ENCODE peak calls at places on chromosomes 13 and 19, in eight cellular contexts. P, X, R, V, B, D, J and Y are unnamed samples.

GRCh38 chr19:52248256-52248655 is 21.1 kb upstream of the ZNF766 start:
- DNase-seq in P (peak; percentile 66), B (peak; percentile 33), J (peak; percentile 79), R (no peak), X (peak; percentile 62), V (no peak), D (peak; percentile 54), Y (peak; percentile 59)

GRCh38 chr13:89214115-89214514 is 1542.9 kb downstream of the SLITRK5 start:
- DNase-seq in P (no peak), B (no peak), R (no peak), X (no peak), J (no peak), D (no peak), V (no peak), Y (no peak)

GRCh38 chr13:33490461-33491327 is 205.1 kb upstream of the STARD13 start:
- DNase-seq in D (peak; percentile 66), J (no peak), V (no peak), R (no peak), X (peak; percentile 78), B (no peak), P (no peak), Y (no peak)

GRCh38 chr13:47521895-47522487 is 479.1 kb downstream of the SUCLA2 start:
- DNase-seq in J (no peak), R (no peak), X (no peak), B (peak; percentile 12), P (no peak), V (no peak), D (no peak), Y (no peak)

GRCh38 chr19:54297759-54298305 is 15.1 kb downstream of the LILRA5 start:
- DNase-seq in J (no peak), V (no peak), R (no peak), X (no peak), P (no peak), B (no peak), D (peak; percentile 9), Y (no peak)

GRCh38 chr13:51887441-51887840 is 25.7 kb downstream of the CCDC70 start:
- DNase-seq in J (no peak), R (no peak), D (no peak), X (no peak), B (no peak), P (no peak), V (no peak), Y (no peak)

GRCh38 chr19:50377051-50377441 is 789 bp downstream of the NR1H2 start:
- DNase-seq in J (peak; percentile 68), X (no peak), V (no peak), B (no peak), R (peak; percentile 69), D (no peak), P (peak; percentile 55), Y (peak; percentile 42)

GRCh38 chr13:46160474-46161066 is 21.4 kb downstream of the LCP1 start:
- DNase-seq in P (no peak), J (no peak), R (no peak), B (peak; percentile 54), D (peak; percentile 53), X (peak; percentile 75), V (no peak), Y (peak; percentile 54)

GRCh38 chr13:21061077-21061945 is at the start of gene LATS2:
- DNase-seq in V (peak; percentile 82), R (peak; percentile 98), P (peak; percentile 96), B (peak; percentile 94), D (peak; percentile 98), J (peak; percentile 98), X (peak; percentile 98), Y (peak; percentile 95)

GRCh38 chr13:71820699-71821098 is 46.3 kb downstream of the DACH1 start:
- DNase-seq in V (no peak), R (no peak), X (no peak), B (no peak), D (no peak), P (no peak), J (no peak), Y (no peak)

GRCh38 chr13:21310220-21310619 is 133.8 kb downstream of the MRPL57 start:
- DNase-seq in B (no peak), J (no peak), P (no peak), D (no peak), R (no peak), X (no peak), V (no peak), Y (no peak)

GRCh38 chr19:29807870-29808405 is 3.9 kb upstream of the CCNE1 start:
- DNase-seq in P (no peak), B (no peak), V (no peak), J (peak; percentile 37), D (no peak), R (no peak), X (no peak), Y (no peak)

GRCh38 chr13:98570929-98571372 is 6.0 kb downstream of the STK24 start:
- DNase-seq in R (no peak), B (no peak), P (peak; percentile 61), X (no peak), V (no peak), J (no peak), D (no peak), Y (peak; percentile 72)

GRCh38 chr13:98576215-98576945 is 527 bp downstream of the STK24 start:
- DNase-seq in B (no peak), D (peak; percentile 62), V (no peak), X (peak; percentile 39), J (peak; percentile 74), R (peak; percentile 80), P (peak; percentile 70), Y (peak; percentile 67)

GRCh38 chr13:98575009-98575866 is 1.7 kb downstream of the STK24 start:
- DNase-seq in P (no peak), D (peak; percentile 29), J (no peak), V (no peak), R (no peak), X (no peak), B (no peak), Y (no peak)

GRCh38 chr13:98575876-98576214 is 1.1 kb downstream of the STK24 start:
- DNase-seq in X (no peak), D (no peak), J (no peak), B (no peak), R (no peak), V (no peak), P (no peak), Y (no peak)

DNA sequence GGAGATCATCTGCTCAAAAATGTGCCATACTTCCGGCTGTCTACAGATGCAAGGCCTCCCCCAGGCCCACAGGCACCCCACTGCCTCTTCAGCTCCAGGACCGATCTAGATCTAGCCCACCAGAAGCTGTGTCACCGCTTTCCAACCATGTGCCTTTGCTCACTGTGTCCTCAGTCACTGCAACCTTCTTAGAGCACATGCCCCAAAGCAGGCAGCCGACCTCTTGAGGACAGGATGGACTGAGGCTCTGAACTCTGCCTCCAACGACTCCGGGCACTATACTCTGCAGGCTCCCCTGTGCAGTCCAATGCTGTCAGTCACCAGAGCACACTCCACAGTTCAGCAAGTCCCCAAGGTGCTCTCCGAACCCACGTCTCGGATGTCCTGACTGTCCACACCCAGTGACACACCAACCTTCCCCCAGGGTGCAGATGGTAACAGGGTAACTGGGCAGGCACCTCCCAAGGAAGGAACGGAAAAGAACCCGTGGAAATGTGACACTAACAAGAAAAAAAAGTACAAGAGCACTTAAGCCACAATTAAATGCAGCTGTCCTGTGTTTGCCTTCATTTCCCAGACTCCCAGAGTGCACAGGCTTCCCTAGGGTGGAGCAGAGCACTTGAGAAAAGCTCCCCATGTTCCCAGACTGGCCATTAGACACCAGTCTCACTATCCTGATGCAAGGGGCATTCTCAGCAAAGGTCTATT is 4.8 kb downstream of the STK24 start:
- DNase-seq in D (no peak), V (no peak), X (no peak), P (peak; percentile 73), J (peak; percentile 69), B (peak; percentile 47), R (no peak), Y (peak; percentile 84)
- H3K4me1 ChIP-seq in D (peaks cover 41% of the 10 kb centered on the region), V (peaks cover 25% of the 10 kb centered on the region), X (peaks cover 36% of the 10 kb centered on the region), P (peaks cover 73% of the 10 kb centered on the region), J (peaks cover 55% of the 10 kb centered on the region), B (peaks cover 13% of the 10 kb centered on the region), R (no peaks in the 10 kb centered on the region), Y (peaks cover 11% of the 10 kb centered on the region)

GRCh38 chr13:29850213-29850898 is at the start of gene UBL3:
- DNase-seq in B (peak; percentile 95), D (peak; percentile 99), R (peak; percentile 98), V (peak; percentile 91), P (peak; percentile 98), X (peak; percentile 98), J (peak; percentile 98), Y (peak; percentile 98)

GRCh38 chr13:29847501-29847983 is 2.9 kb downstream of the UBL3 start:
- DNase-seq in D (peak; percentile 14), V (no peak), B (peak; percentile 64), R (no peak), P (peak; percentile 24), X (peak; percentile 62), J (no peak), Y (no peak)

GRCh38 chr13:29852464-29853054 is 2.1 kb upstream of the UBL3 start:
- DNase-seq in X (no peak), R (no peak), B (peak; percentile 30), J (no peak), P (no peak), V (no peak), D (no peak), Y (no peak)

GRCh38 chr13:29849071-29849541 is 1.3 kb downstream of the UBL3 start:
- DNase-seq in V (no peak), X (peak; percentile 12), D (peak; percentile 23), R (no peak), B (peak; percentile 22), P (peak; percentile 31), J (no peak), Y (peak; percentile 34)

GRCh38 chr13:29849731-29850212 is 645 bp downstream of the UBL3 start:
- DNase-seq in J (peak; percentile 85), R (peak; percentile 80), B (peak; percentile 71), P (peak; percentile 69), X (peak; percentile 54), D (peak; percentile 74), V (no peak), Y (peak; percentile 76)
- H3K4me1 ChIP-seq in J (peaks cover 33% of the 10 kb centered on the region), R (no peaks in the 10 kb centered on the region), B (peaks cover 4% of the 10 kb centered on the region), P (peaks cover 6% of the 10 kb centered on the region), X (peaks cover 22% of the 10 kb centered on the region), D (peaks cover 19% of the 10 kb centered on the region), V (peaks cover 16% of the 10 kb centered on the region), Y (no peaks in the 10 kb centered on the region)

DNA sequence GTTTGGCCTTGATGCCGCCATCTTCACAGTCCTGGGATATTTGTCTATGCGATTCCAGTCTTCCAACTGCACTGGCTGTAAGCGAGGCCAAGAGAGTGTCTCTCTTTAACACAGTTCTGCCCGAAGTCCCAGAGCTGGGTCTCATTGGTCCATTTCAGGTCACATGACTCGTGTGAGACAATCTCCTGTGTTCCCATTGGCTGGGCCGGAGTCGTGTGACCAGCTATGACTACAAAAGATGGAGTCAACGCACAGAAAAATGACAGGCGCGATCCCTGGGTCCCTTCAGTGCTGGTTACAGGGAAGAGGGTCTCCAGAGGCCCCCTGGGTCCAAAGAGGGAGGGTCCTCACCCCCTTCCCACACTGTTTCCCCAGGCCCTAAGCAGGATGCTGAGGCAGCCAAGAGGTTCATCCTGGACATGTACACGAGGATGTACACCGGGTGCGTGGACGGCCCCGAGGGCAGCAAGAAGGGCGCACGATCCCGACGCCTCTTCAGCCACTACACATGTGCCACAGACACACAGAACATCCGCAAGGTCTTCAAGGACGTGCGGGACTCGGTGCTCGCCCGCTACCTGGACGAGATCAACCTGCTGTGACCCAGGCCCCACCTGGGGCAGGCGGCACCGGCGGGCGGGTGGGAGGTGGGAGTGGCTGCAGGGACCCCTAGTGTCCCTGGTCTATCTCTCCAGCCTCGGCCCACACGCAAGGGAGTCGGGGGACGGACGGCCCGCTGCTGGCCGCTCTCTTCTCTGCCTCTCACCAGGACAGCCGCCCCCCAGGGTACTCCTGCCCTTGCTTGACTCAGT is 15.9 kb upstream of the S1PR4 start:
- DNase-seq in B (no peak), R (peak; percentile 65), X (peak; percentile 22), D (no peak), J (no peak), P (no peak), V (no peak), Y (no peak)
- H3K4me1 ChIP-seq in B (no peaks in the 10 kb centered on the region), R (no peaks in the 10 kb centered on the region), X (no peaks in the 10 kb centered on the region), D (no peaks in the 10 kb centered on the region), J (no peaks in the 10 kb centered on the region), P (no peaks in the 10 kb centered on the region), V (no peaks in the 10 kb centered on the region), Y (no peaks in the 10 kb centered on the region)

GRCh38 chr19:4800591-4801081 is 9.1 kb downstream of the FEM1A start:
- DNase-seq in R (no peak), D (no peak), P (no peak), B (no peak), X (no peak), J (peak; percentile 96), V (no peak), Y (no peak)
- H3K4me1 ChIP-seq in R (no peaks in the 10 kb centered on the region), D (no peaks in the 10 kb centered on the region), P (no peaks in the 10 kb centered on the region), B (no peaks in the 10 kb centered on the region), X (peaks cover 5% of the 10 kb centered on the region), J (peaks cover 29% of the 10 kb centered on the region), V (no peaks in the 10 kb centered on the region), Y (no peaks in the 10 kb centered on the region)